ENCODE peak calls at places on chromosomes 12 and 14, in four cellular contexts. B, N, R and T are unnamed samples.

GRCh38 chr12:76018111-76018510 is 13.5 kb downstream of the PHLDA1 start:
- DNase-seq in B (no peak), N (no peak), R (no peak), T (no peak)

GRCh38 chr14:62187265-62187664 is 425.0 kb downstream of the SNAPC1 start:
- DNase-seq in B (no peak), N (no peak), R (no peak), T (no peak)

GRCh38 chr12:83016226-83016835 is 329.6 kb downstream of the TMTC2 start:
- DNase-seq in B (no peak), N (peak), R (peak), T (peak)

GRCh38 chr12:72872488-72872887 is 600.3 kb downstream of the TRHDE start:
- DNase-seq in B (no peak), N (no peak), R (no peak), T (no peak)

GRCh38 chr14:98548071-98548686 is 723.8 kb downstream of the BCL11B start:
- DNase-seq in B (no peak), N (no peak), R (no peak), T (no peak)

GRCh38 chr12:80766897-80767296 is 50.2 kb downstream of the MYF5 start:
- DNase-seq in B (no peak), N (no peak), R (no peak), T (no peak)

GRCh38 chr14:49999216-49999761 is 106.4 kb downstream of the ARF6 start:
- DNase-seq in B (peak), N (peak), R (peak), T (peak)

GRCh38 chr12:54390176-54390667 is 5.7 kb upstream of the ZNF385A start:
- DNase-seq in B (peak), N (no peak), R (no peak), T (no peak)

GRCh38 chr12:32030676-32031075 is 71.5 kb downstream of the RESF1 start:
- DNase-seq in B (no peak), N (no peak), R (no peak), T (no peak)

GRCh38 chr12:110917467-110917866 is 2.9 kb downstream of the MYL2 start:
- DNase-seq in B (no peak), N (no peak), R (peak), T (no peak)

GRCh38 chr14:22497144-22497423 is 91.9 kb downstream of the DAD1 start:
- DNase-seq in B (no peak), N (no peak), R (no peak), T (no peak)

GRCh38 chr12:109020750-109021380 is at the start of gene SVOP:
- DNase-seq in B (peak), N (peak), R (peak), T (peak)

GRCh38 chr12:47080725-47081502 is 1.2 kb upstream of the AMIGO2 start:
- DNase-seq in B (peak), N (peak), R (no peak), T (no peak)

GRCh38 chr14:56244138-56244789 is 126.1 kb downstream of the PELI2 start:
- DNase-seq in B (no peak), N (no peak), R (no peak), T (peak)

GRCh38 chr12:7161327-7161726 is 28.2 kb upstream of the PEX5 start:
- DNase-seq in B (no peak), N (no peak), R (no peak), T (no peak)

GRCh38 chr14:20934148-20934762 is 21.0 kb upstream of the RNASE2 start:
- DNase-seq in B (no peak), N (no peak), R (peak), T (no peak)

GRCh38 chr12:29350080-29350479 is 30.9 kb downstream of the ERGIC2 start:
- DNase-seq in B (no peak), N (no peak), R (no peak), T (peak)

GRCh38 chr12:69588527-69588926 is 3.3 kb downstream of the CCT2 start:
- DNase-seq in B (no peak), N (no peak), R (no peak), T (no peak)

GRCh38 chr14:100981808-100982207 is 78.3 kb upstream of the RTL1 start:
- DNase-seq in B (no peak), N (no peak), R (no peak), T (no peak)

GRCh38 chr14:77190977-77191376 is 9.4 kb downstream of the TMEM63C start:
- DNase-seq in B (no peak), N (no peak), R (no peak), T (no peak)
- TF ChIP-seq CTCF in B (no peak), N (no peak), R (no peak), T (no peak)

GRCh38 chr14:74324945-74325361 is 22.2 kb upstream of the ABCD4 start:
- DNase-seq in B (no peak), N (no peak), R (peak), T (no peak)
- TF ChIP-seq CTCF in B (peak), N (peak), R (peak), T (peak)

DNA sequence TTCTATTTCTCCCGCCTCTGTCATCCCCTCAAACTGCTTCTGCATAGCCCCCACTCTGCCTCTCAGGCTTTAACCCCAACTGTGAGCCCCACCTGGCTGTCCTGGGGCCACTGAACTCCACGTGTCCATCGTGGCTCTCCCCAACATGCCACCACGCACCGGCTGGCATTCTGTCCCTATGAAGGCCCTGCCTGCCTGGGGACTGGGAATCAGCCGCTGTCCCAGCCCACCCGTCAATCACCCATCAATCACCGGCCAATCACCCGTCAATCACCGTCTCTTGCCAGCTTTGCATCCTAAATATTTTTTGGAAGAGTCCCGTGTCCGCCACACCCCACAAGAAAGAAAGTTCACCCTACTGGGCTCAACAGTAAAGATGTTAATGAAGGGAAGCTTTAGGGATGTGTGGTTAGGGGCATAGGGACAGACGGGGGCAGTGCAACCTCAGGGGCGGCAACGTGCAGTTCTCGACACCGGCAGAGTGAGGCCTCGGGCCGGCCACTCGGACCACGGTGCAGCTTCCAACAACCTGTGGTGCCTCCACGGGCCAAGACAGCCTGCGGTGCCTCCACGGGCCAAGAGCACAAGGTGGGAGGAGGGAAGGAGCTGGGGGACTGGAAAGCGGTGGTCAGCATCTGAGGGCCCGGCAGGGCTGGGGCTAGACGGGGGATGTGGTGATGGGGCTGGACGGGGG is 85.6 kb downstream of the GALNT9 start:
- DNase-seq in B (peak), N (no peak), R (no peak), T (no peak)
- TF ChIP-seq CTCF in B (no peak), N (no peak), R (no peak), T (no peak)

GRCh38 chr12:98644433-98644711 is 216 bp downstream of the IKBIP start:
- DNase-seq in B (no peak), N (peak), R (no peak), T (no peak)
- TF ChIP-seq CTCF in B (no peak), N (no peak), R (no peak), T (no peak)

DNA sequence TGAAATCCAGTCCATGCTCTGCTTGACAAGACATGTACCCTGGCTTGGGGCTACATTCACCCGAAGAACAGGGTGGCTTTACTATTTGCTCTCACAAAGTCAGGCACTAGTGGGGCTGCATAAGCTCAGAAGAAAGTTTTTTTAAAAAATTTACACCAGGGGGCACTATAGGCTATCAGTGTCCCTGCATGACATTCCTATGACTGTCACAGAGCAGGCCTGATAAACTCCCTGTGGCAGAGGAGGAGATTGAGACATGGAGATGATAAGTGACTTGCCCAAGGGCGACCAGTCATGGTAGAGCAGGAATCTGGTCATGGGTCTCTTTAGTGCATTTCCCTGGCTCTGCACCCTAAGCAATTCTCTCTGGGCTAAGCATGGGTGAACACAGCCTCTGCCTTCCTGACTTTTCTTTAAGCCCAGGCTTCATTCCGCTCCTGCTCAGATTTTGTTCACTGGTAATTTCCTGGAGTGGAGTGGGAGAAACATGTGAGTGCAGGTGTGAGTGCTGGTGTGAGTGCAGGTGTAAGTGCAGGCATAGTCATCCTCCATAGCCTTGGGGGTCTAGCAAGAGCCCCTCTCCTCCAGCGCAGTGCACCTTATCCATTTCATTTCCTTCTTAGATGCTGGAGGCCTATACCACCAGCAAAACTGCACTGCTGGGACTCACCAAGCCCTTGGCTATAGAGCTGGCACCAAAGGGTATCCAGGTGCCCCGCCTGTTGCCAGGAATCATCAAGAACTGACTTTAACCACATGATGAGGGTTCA is 91.6 kb downstream of the DHRS2 start:
- DNase-seq in B (peak), N (no peak), R (peak), T (peak)
- TF ChIP-seq CTCF in B (peak), N (peak), R (peak), T (peak)

DNA sequence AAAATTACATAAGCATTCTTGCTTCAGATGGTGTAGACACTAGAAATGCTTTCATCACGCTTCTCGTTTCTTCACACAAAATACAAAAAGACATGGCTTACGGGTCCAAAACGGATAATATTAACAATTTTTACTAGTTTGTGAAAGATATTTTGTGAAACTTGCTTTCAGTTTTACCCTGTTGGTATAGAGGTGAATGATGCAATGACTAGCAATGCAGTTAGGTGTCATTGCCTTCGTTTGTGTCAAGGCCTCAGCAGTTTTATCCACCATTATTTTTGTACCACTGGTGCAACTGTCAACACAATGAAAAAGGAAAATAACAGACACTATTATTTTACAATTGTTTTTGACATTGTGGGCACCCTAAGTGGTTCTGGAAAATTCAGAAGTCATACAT is 323.0 kb downstream of the FLRT2 start:
- DNase-seq in B (no peak), N (no peak), R (no peak), T (no peak)
- TF ChIP-seq CTCF in B (no peak), N (no peak), R (no peak), T (no peak)

GRCh38 chr12:42259699-42260098 is 21.7 kb upstream of the YAF2 start:
- DNase-seq in B (no peak), N (no peak), R (no peak), T (no peak)

GRCh38 chr12:42255875-42256261 is 17.8 kb upstream of the YAF2 start:
- DNase-seq in B (no peak), N (no peak), R (no peak), T (no peak)

GRCh38 chr12:42261708-42262107 is 23.7 kb upstream of the YAF2 start:
- DNase-seq in B (no peak), N (no peak), R (no peak), T (no peak)

GRCh38 chr12:42262271-42262670 is 24.2 kb upstream of the YAF2 start:
- DNase-seq in B (no peak), N (no peak), R (no peak), T (no peak)

DNA sequence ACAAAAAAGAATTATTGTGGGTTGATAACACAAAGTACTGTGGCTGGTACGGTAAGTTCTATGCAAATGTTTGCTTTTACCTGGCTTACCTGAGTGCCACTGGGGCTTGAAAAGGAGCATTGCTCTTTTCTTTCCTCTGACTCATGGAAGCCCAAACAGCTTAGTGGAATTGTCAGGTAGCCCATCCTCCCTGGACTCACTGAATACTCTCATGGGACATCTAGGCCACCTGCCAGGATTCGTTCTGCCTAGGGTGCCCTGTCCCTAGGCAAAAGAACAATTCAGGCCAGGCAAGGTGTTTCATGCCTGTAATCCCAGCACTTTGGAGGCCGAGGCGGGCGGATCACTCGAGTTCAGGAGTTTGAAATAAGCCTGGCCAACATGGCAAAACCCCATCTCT is 22.5 kb upstream of the YAF2 start:
- DNase-seq in B (no peak), N (no peak), R (no peak), T (no peak)
- TF ChIP-seq CTCF in B (no peak), N (no peak), R (no peak), T (no peak)

DNA sequence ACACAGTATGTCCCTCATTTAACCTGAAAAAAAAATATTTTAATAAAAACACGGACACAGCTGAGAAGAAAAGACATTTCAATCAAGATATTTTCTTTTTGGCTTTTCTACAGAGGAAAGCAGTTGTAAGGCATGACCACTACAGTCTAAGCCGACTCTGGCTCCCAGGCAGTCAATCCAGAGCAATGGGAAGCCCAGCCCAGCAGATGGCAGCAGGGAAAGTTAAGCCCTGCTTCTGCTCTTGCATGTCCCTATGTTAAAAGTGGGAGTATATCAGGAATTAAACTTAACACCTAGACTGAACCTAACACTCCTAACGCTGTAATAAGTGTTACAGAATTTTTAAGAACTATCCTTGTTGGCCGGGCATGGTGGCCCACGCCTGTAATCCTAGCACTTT is 19.5 kb upstream of the HAL start:
- DNase-seq in B (no peak), N (no peak), R (peak), T (no peak)
- TF ChIP-seq CTCF in B (peak), N (peak), R (peak), T (peak)

DNA sequence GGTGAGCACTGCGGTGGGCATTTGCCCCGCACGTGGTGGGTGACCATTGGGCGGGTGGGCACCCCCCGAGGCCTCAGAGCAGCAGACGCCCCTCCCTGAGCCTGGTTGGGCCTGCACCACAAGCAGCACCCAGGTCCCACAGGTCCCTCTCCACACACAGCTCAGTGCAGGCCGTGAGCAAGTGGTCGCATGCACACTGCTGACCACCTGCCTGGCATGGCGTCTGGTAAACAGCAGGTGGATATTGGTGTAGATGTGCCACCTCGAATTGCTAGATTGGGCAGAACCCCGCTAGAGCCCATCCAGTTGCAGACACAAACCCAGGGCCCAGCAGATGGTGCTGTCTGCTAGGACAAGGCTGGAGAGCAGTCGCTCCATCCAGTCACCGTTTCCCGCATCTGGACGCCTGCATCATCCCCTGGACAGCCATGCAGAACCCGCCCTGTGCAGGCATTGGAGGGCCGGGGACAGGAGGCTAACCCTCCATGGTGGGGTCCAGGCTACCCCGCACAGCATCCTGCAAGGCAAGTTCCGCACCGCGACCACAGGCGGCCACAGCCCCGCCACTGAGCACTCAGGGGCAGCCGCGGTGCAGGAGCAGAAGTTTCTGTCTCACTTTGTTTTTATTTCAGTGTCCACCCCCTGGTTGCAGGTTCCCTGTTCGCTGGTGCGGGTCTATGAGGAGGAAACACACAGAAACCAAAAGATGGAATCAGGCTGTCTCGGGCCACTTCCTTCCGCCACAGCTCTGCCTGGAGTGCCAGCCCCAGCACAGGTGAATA is 45.6 kb upstream of the RIMBP2 start:
- DNase-seq in B (peak), N (peak), R (peak), T (peak)
- TF ChIP-seq CTCF in B (peak), N (peak), R (peak), T (peak)

GRCh38 chr12:101823891-101824290 is 6.9 kb downstream of the GNPTAB start:
- DNase-seq in B (no peak), N (peak), R (peak), T (peak)
- TF ChIP-seq CTCF in B (peak), N (peak), R (no peak), T (no peak)